ENCODE peak calls at places on chromosomes 12 and 14, in ten cellular contexts. J is lower lobe of right lung, W is cardiac muscle cell, H is mammary epithelial cell, G is sigmoid colon, I is RWPE2, D is WERI-Rb-1, T is pancreas, P is Peyer's patch, F is cardiac fibroblast. R is an unnamed sample.

GRCh38 chr12:50354908-50355307 is 41.5 kb downstream of the FAM186A start:
- DNase-seq in J (no peak), W (peak), H (no peak), G (no peak), I (no peak), D (no peak), T (no peak), P (no peak), F (peak), R (no peak)

GRCh38 chr14:102363182-102363952 is 626 bp downstream of the TECPR2 start:
- DNase-seq in J (peak), W (peak), H (peak), G (peak), I (no peak), D (peak), T (no peak), P (peak), F (peak), R (peak)

GRCh38 chr12:53187145-53187899 is 6.6 kb upstream of the CSAD start:
- DNase-seq in J (no peak), W (no peak), H (no peak), G (no peak), I (no peak), D (no peak), T (no peak), P (no peak), F (no peak), R (no peak)

GRCh38 chr14:26290007-26290530 is 307.8 kb downstream of the NOVA1 start:
- DNase-seq in J (no peak), W (peak), H (no peak), G (no peak), I (no peak), D (no peak), T (no peak), P (no peak), F (peak), R (peak)

GRCh38 chr14:101072945-101073597 is 169.5 kb upstream of the RTL1 start:
- DNase-seq in J (no peak), W (peak), H (peak), G (peak), I (peak), D (no peak), T (peak), P (peak), F (peak), R (peak)

GRCh38 chr12:52245962-52246577 is 13.0 kb downstream of the KRT7 start:
- DNase-seq in J (no peak), W (no peak), H (no peak), G (peak), I (no peak), D (no peak), T (no peak), P (no peak), F (no peak), R (peak)

GRCh38 chr14:99734406-99735051 is 50.4 kb downstream of the CYP46A1 start:
- DNase-seq in J (peak), W (no peak), H (no peak), G (peak), I (peak), D (peak), T (peak), P (no peak), F (no peak), R (no peak)

GRCh38 chr14:68638056-68638816 is 154.6 kb downstream of the ZFP36L1 start:
- DNase-seq in J (no peak), W (no peak), H (no peak), G (no peak), I (no peak), D (no peak), T (no peak), P (no peak), F (no peak), R (no peak)

GRCh38 chr12:1305063-1305434 is 289.3 kb downstream of the FBXL14 start:
- DNase-seq in J (no peak), W (no peak), H (no peak), G (no peak), I (no peak), D (no peak), T (no peak), P (no peak), F (peak), R (no peak)

GRCh38 chr12:64779349-64779974 is 20.3 kb upstream of the GNS start:
- DNase-seq in J (no peak), W (no peak), H (no peak), G (no peak), I (no peak), D (no peak), T (no peak), P (no peak), F (no peak), R (no peak)

GRCh38 chr12:131940121-131940520 is 9.6 kb upstream of the EP400 start:
- DNase-seq in J (peak), W (no peak), H (no peak), G (peak), I (peak), D (no peak), T (peak), P (peak), F (no peak), R (no peak)

GRCh38 chr14:79915411-79915810 is 295.9 kb downstream of the DIO2 start:
- DNase-seq in J (no peak), W (no peak), H (no peak), G (no peak), I (no peak), D (no peak), T (no peak), P (no peak), F (no peak), R (no peak)

GRCh38 chr14:59123975-59124374 is 64.5 kb upstream of the DAAM1 start:
- DNase-seq in J (no peak), W (peak), H (no peak), G (no peak), I (no peak), D (no peak), T (no peak), P (no peak), F (peak), R (no peak)

GRCh38 chr12:75825686-75826085 is 205.9 kb downstream of the PHLDA1 start:
- DNase-seq in J (no peak), W (peak), H (peak), G (no peak), I (no peak), D (no peak), T (no peak), P (no peak), F (peak), R (peak)

GRCh38 chr14:73269729-73270651 is 32.7 kb downstream of the PAPLN start:
- DNase-seq in J (peak), W (peak), H (no peak), G (peak), I (no peak), D (no peak), T (peak), P (peak), F (peak), R (peak)
- H3K4me3 ChIP-seq in J (peak), W (peak), H (no peak), G (peak), I (peak), D (no peak), T (peak), P (peak), F (peak), R (peak)

GRCh38 chr12:79006306-79006705 is 141.7 kb downstream of the SYT1 start:
- DNase-seq in J (no peak), W (peak), H (no peak), G (no peak), I (no peak), D (no peak), T (no peak), P (no peak), F (peak), R (peak)
- TF ChIP-seq CTCF in J (no peak), W (peak), H (peak), G (no peak), I (peak), D (peak), T (no peak), P (no peak), F (peak), R (no peak)

DNA sequence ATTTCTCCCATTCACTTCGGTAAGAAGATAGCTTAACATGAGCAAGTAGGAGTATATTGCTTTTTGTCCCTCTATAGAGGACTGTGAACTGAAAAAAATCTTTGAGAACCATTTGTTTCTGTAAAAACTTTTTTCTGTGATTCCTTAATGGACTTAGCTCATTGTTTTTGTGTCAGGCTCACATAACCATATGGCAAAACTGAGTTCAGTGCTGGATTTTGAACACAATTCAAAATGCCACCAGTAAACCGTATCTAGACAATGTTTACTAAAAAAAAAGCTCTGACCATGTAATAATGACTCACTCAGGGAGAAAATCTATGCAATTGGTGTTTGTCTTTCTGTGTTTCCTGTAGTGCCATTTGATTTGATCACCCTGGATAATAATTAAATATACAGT is 5.2 kb downstream of the TRHDE start:
- DNase-seq in J (no peak), W (no peak), H (no peak), G (no peak), I (no peak), D (no peak), T (no peak), P (no peak), F (no peak), R (no peak)
- H3K4me3 ChIP-seq in J (no peak), W (no peak), H (no peak), G (no peak), I (no peak), D (no peak), T (no peak), P (no peak), F (no peak), R (no peak)

GRCh38 chr12:70724444-70724843 is 87.2 kb upstream of the PTPRB start:
- DNase-seq in J (no peak), W (peak), H (peak), G (no peak), I (no peak), D (no peak), T (no peak), P (no peak), F (peak), R (no peak)
- TF ChIP-seq CTCF in J (peak), W (peak), H (peak), G (no peak), I (peak), D (peak), T (no peak), P (no peak), F (peak), R (peak)

GRCh38 chr14:77091518-77091917 is 6.5 kb upstream of the CIPC start:
- DNase-seq in J (no peak), W (no peak), H (no peak), G (no peak), I (no peak), D (no peak), T (no peak), P (no peak), F (no peak), R (no peak)
- H3K4me3 ChIP-seq in J (no peak), W (no peak), H (no peak), G (no peak), I (no peak), D (no peak), T (no peak), P (no peak), F (no peak), R (no peak)

GRCh38 chr14:31567651-31568050 is 6.4 kb downstream of the NUBPL start:
- DNase-seq in J (no peak), W (no peak), H (no peak), G (no peak), I (no peak), D (no peak), T (no peak), P (no peak), F (no peak), R (peak)

GRCh38 chr14:31568151-31568550 is 6.9 kb downstream of the NUBPL start:
- DNase-seq in J (no peak), W (peak), H (no peak), G (no peak), I (no peak), D (no peak), T (no peak), P (no peak), F (peak), R (peak)

GRCh38 chr14:31566456-31566855 is 5.3 kb downstream of the NUBPL start:
- DNase-seq in J (no peak), W (peak), H (no peak), G (no peak), I (no peak), D (no peak), T (no peak), P (no peak), F (no peak), R (no peak)

GRCh38 chr14:31572955-31573354 is 11.8 kb downstream of the NUBPL start:
- DNase-seq in J (no peak), W (no peak), H (no peak), G (no peak), I (no peak), D (no peak), T (no peak), P (no peak), F (no peak), R (no peak)

DNA sequence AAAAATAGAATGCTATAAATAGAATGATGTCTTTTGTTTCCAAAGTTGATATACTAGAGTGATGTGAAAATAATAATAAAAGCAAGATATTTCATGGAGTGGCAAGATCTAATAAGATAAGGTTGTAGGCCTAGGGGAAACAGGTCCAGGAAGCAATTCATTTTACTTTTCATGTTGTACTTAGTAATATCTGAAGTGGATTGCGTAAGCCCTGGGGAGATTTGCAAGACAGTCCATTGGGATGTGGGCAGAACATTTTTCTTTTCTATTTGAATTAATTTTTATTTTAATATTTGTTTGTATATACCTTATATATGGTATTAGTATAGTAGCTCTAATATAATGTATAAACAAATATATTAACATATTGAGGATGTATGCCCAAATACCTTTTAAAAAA is 7.5 kb downstream of the NUBPL start:
- DNase-seq in J (no peak), W (peak), H (no peak), G (no peak), I (no peak), D (no peak), T (no peak), P (no peak), F (peak), R (peak)
- TF ChIP-seq CTCF in J (no peak), W (no peak), H (no peak), G (no peak), I (no peak), D (no peak), T (no peak), P (no peak), F (no peak), R (no peak)

GRCh38 chr12:2892246-2892645 is 1.6 kb downstream of the TULP3 start:
- DNase-seq in J (no peak), W (no peak), H (no peak), G (no peak), I (no peak), D (no peak), T (no peak), P (no peak), F (no peak), R (peak)
- H3K4me3 ChIP-seq in J (peak), W (no peak), H (no peak), G (peak), I (no peak), D (no peak), T (no peak), P (no peak), F (peak), R (peak)

GRCh38 chr12:69415471-69416275 is 54.5 kb upstream of the FRS2 start:
- DNase-seq in J (no peak), W (peak), H (peak), G (peak), I (no peak), D (peak), T (no peak), P (no peak), F (peak), R (peak)
- TF ChIP-seq CTCF in J (peak), W (peak), H (peak), G (peak), I (peak), D (peak), T (peak), P (no peak), F (peak), R (peak)